ENCODE peak calls at places on chromosomes 16 and 17, in ten cellular contexts. One of them, this sample, is unnamed.

GRCh38 chr17:40352779-40353394 is 11.7 kb downstream of the GJD3 start:
- DNase-seq in keratinocyte: no peak
- DNase-seq in GM23338: no peak
- DNase-seq in endodermal cell: peak; percentile 63
- DNase-seq in CD4-positive, alpha-beta T cell: no peak
- DNase-seq in GM12865: no peak
- DNase-seq in tibial nerve: no peak
- DNase-seq in heart right ventricle: no peak
- DNase-seq in body of pancreas: no peak
- DNase-seq in BE2C: no peak
- DNase-seq in this sample: peak; percentile 61

GRCh38 chr17:5513610-5514009 is 27.2 kb downstream of the MIS12 start:
- DNase-seq in BE2C: no peak
- DNase-seq in GM23338: peak; percentile 38
- DNase-seq in CD4-positive, alpha-beta T cell: no peak
- DNase-seq in heart right ventricle: no peak
- DNase-seq in keratinocyte: no peak
- DNase-seq in endodermal cell: peak; percentile 45
- DNase-seq in body of pancreas: no peak
- DNase-seq in GM12865: no peak
- DNase-seq in tibial nerve: no peak
- DNase-seq in this sample: no peak

GRCh38 chr17:2547176-2547575 is 35.5 kb upstream of the METTL16 start:
- DNase-seq in GM12865: no peak
- DNase-seq in heart right ventricle: no peak
- DNase-seq in GM23338: no peak
- DNase-seq in tibial nerve: no peak
- DNase-seq in BE2C: peak; percentile 36
- DNase-seq in keratinocyte: no peak
- DNase-seq in CD4-positive, alpha-beta T cell: no peak
- DNase-seq in endodermal cell: no peak
- DNase-seq in body of pancreas: no peak
- DNase-seq in this sample: no peak

GRCh38 chr17:19248923-19249574 is 11.9 kb downstream of the EPN2 start:
- DNase-seq in GM12865: no peak
- DNase-seq in tibial nerve: no peak
- DNase-seq in keratinocyte: no peak
- DNase-seq in CD4-positive, alpha-beta T cell: no peak
- DNase-seq in BE2C: peak; percentile 27
- DNase-seq in endodermal cell: no peak
- DNase-seq in body of pancreas: peak; percentile 35
- DNase-seq in heart right ventricle: peak; percentile 37
- DNase-seq in GM23338: no peak
- DNase-seq in this sample: no peak

GRCh38 chr16:27242398-27242797 is 26.2 kb downstream of the NSMCE1 start:
- DNase-seq in heart right ventricle: no peak
- DNase-seq in BE2C: no peak
- DNase-seq in GM23338: no peak
- DNase-seq in CD4-positive, alpha-beta T cell: no peak
- DNase-seq in body of pancreas: no peak
- DNase-seq in tibial nerve: no peak
- DNase-seq in GM12865: no peak
- DNase-seq in keratinocyte: no peak
- DNase-seq in endodermal cell: peak; percentile 5
- DNase-seq in this sample: no peak

GRCh38 chr16:12330977-12331376 is 354.4 kb downstream of the SNX29 start:
- DNase-seq in heart right ventricle: peak; percentile 56
- DNase-seq in tibial nerve: no peak
- DNase-seq in body of pancreas: no peak
- DNase-seq in BE2C: no peak
- DNase-seq in GM23338: no peak
- DNase-seq in GM12865: no peak
- DNase-seq in endodermal cell: no peak
- DNase-seq in CD4-positive, alpha-beta T cell: no peak
- DNase-seq in keratinocyte: no peak
- DNase-seq in this sample: no peak

GRCh38 chr16:2365895-2366294 is 25.4 kb upstream of the ABCA3 start:
- DNase-seq in GM12865: no peak
- DNase-seq in GM23338: no peak
- DNase-seq in keratinocyte: no peak
- DNase-seq in body of pancreas: no peak
- DNase-seq in heart right ventricle: no peak
- DNase-seq in tibial nerve: no peak
- DNase-seq in BE2C: no peak
- DNase-seq in CD4-positive, alpha-beta T cell: no peak
- DNase-seq in endodermal cell: no peak
- DNase-seq in this sample: no peak

GRCh38 chr16:27341549-27341948 is 27.8 kb downstream of the IL4R start:
- DNase-seq in keratinocyte: no peak
- DNase-seq in tibial nerve: no peak
- DNase-seq in GM23338: no peak
- DNase-seq in body of pancreas: no peak
- DNase-seq in GM12865: no peak
- DNase-seq in heart right ventricle: no peak
- DNase-seq in BE2C: no peak
- DNase-seq in CD4-positive, alpha-beta T cell: no peak
- DNase-seq in endodermal cell: no peak
- DNase-seq in this sample: no peak

GRCh38 chr17:35101036-35101435 is 18.6 kb downstream of the RAD51D start:
- DNase-seq in GM23338: no peak
- DNase-seq in GM12865: no peak
- DNase-seq in body of pancreas: no peak
- DNase-seq in keratinocyte: no peak
- DNase-seq in BE2C: no peak
- DNase-seq in endodermal cell: no peak
- DNase-seq in heart right ventricle: no peak
- DNase-seq in CD4-positive, alpha-beta T cell: no peak
- DNase-seq in tibial nerve: no peak
- DNase-seq in this sample: no peak

GRCh38 chr16:15996432-15997109 is 47.2 kb downstream of the ABCC1 start:
- DNase-seq in keratinocyte: no peak
- DNase-seq in BE2C: peak; percentile 61
- DNase-seq in endodermal cell: no peak
- DNase-seq in GM23338: no peak
- DNase-seq in CD4-positive, alpha-beta T cell: no peak
- DNase-seq in tibial nerve: peak; percentile 58
- DNase-seq in body of pancreas: peak; percentile 24
- DNase-seq in GM12865: no peak
- DNase-seq in heart right ventricle: peak; percentile 31
- DNase-seq in this sample: no peak

GRCh38 chr16:18788828-18789514 is 1.2 kb downstream of the RPS15A start:
- DNase-seq in heart right ventricle: no peak
- DNase-seq in endodermal cell: no peak
- DNase-seq in body of pancreas: no peak
- DNase-seq in CD4-positive, alpha-beta T cell: no peak
- DNase-seq in GM12865: no peak
- DNase-seq in keratinocyte: no peak
- DNase-seq in GM23338: no peak
- DNase-seq in tibial nerve: no peak
- DNase-seq in BE2C: no peak
- DNase-seq in this sample: no peak

GRCh38 chr17:4769628-4770027 is 2.1 kb upstream of the TM4SF5 start:
- DNase-seq in CD4-positive, alpha-beta T cell: no peak
- DNase-seq in body of pancreas: no peak
- DNase-seq in GM23338: no peak
- DNase-seq in keratinocyte: no peak
- DNase-seq in endodermal cell: no peak
- DNase-seq in heart right ventricle: no peak
- DNase-seq in BE2C: no peak
- DNase-seq in tibial nerve: no peak
- DNase-seq in GM12865: no peak
- DNase-seq in this sample: no peak

GRCh38 chr17:74883241-74883750 is 10.1 kb downstream of the FADS6 start:
- DNase-seq in tibial nerve: no peak
- DNase-seq in GM23338: peak; percentile 46
- DNase-seq in GM12865: no peak
- DNase-seq in endodermal cell: peak; percentile 60
- DNase-seq in body of pancreas: no peak
- DNase-seq in heart right ventricle: no peak
- DNase-seq in BE2C: no peak
- DNase-seq in CD4-positive, alpha-beta T cell: no peak
- DNase-seq in keratinocyte: no peak
- DNase-seq in this sample: no peak

GRCh38 chr17:63436523-63437110 is 9.5 kb downstream of the CYB561 start:
- DNase-seq in BE2C: peak; percentile 96
- DNase-seq in CD4-positive, alpha-beta T cell: no peak
- DNase-seq in endodermal cell: peak; percentile 83
- DNase-seq in keratinocyte: no peak
- DNase-seq in heart right ventricle: no peak
- DNase-seq in tibial nerve: no peak
- DNase-seq in body of pancreas: peak; percentile 88
- DNase-seq in GM12865: no peak
- DNase-seq in GM23338: peak; percentile 63
- DNase-seq in this sample: no peak
- TF ChIP-seq CTCF in BE2C: peak; percentile 84
- TF ChIP-seq CTCF in CD4-positive, alpha-beta T cell: no peak
- TF ChIP-seq CTCF in endodermal cell: peak; percentile 52
- TF ChIP-seq CTCF in keratinocyte: peak; percentile 39
- TF ChIP-seq CTCF in heart right ventricle: no peak
- TF ChIP-seq CTCF in tibial nerve: no peak
- TF ChIP-seq CTCF in body of pancreas: peak; percentile 51
- TF ChIP-seq CTCF in GM12865: no peak
- TF ChIP-seq CTCF in GM23338: peak; percentile 77
- TF ChIP-seq CTCF in this sample: no peak

GRCh38 chr16:31357324-31358156 is 2.6 kb downstream of the ITGAX start:
- DNase-seq in tibial nerve: no peak
- DNase-seq in GM23338: no peak
- DNase-seq in CD4-positive, alpha-beta T cell: no peak
- DNase-seq in heart right ventricle: no peak
- DNase-seq in endodermal cell: no peak
- DNase-seq in GM12865: no peak
- DNase-seq in body of pancreas: no peak
- DNase-seq in BE2C: no peak
- DNase-seq in keratinocyte: no peak
- DNase-seq in this sample: peak; percentile 75
- TF ChIP-seq CTCF in tibial nerve: no peak
- TF ChIP-seq CTCF in GM23338: no peak
- TF ChIP-seq CTCF in CD4-positive, alpha-beta T cell: no peak
- TF ChIP-seq CTCF in heart right ventricle: no peak
- TF ChIP-seq CTCF in endodermal cell: no peak
- TF ChIP-seq CTCF in GM12865: no peak
- TF ChIP-seq CTCF in body of pancreas: no peak
- TF ChIP-seq CTCF in BE2C: no peak
- TF ChIP-seq CTCF in keratinocyte: no peak
- TF ChIP-seq CTCF in this sample: no peak

GRCh38 chr17:37530420-37530819 is 40.7 kb downstream of the DUSP14 start:
- DNase-seq in GM12865: no peak
- DNase-seq in tibial nerve: no peak
- DNase-seq in body of pancreas: no peak
- DNase-seq in CD4-positive, alpha-beta T cell: no peak
- DNase-seq in GM23338: no peak
- DNase-seq in endodermal cell: no peak
- DNase-seq in keratinocyte: no peak
- DNase-seq in BE2C: no peak
- DNase-seq in heart right ventricle: no peak
- DNase-seq in this sample: no peak

GRCh38 chr17:37532751-37533150 is 43.1 kb downstream of the DUSP14 start:
- DNase-seq in heart right ventricle: no peak
- DNase-seq in GM23338: no peak
- DNase-seq in endodermal cell: no peak
- DNase-seq in keratinocyte: no peak
- DNase-seq in body of pancreas: no peak
- DNase-seq in tibial nerve: no peak
- DNase-seq in CD4-positive, alpha-beta T cell: no peak
- DNase-seq in GM12865: no peak
- DNase-seq in BE2C: no peak
- DNase-seq in this sample: no peak

GRCh38 chr17:37523715-37524219 is 34.1 kb downstream of the DUSP14 start:
- DNase-seq in keratinocyte: no peak
- DNase-seq in BE2C: no peak
- DNase-seq in GM12865: no peak
- DNase-seq in heart right ventricle: no peak
- DNase-seq in GM23338: no peak
- DNase-seq in endodermal cell: peak; percentile 30
- DNase-seq in tibial nerve: no peak
- DNase-seq in CD4-positive, alpha-beta T cell: no peak
- DNase-seq in body of pancreas: no peak
- DNase-seq in this sample: no peak

GRCh38 chr17:37521821-37522220 is 32.1 kb downstream of the DUSP14 start:
- DNase-seq in GM12865: no peak
- DNase-seq in heart right ventricle: no peak
- DNase-seq in keratinocyte: no peak
- DNase-seq in endodermal cell: no peak
- DNase-seq in body of pancreas: no peak
- DNase-seq in GM23338: no peak
- DNase-seq in tibial nerve: no peak
- DNase-seq in CD4-positive, alpha-beta T cell: no peak
- DNase-seq in BE2C: no peak
- DNase-seq in this sample: no peak

GRCh38 chr17:37527249-37527851 is 37.7 kb downstream of the DUSP14 start:
- DNase-seq in keratinocyte: no peak
- DNase-seq in tibial nerve: no peak
- DNase-seq in endodermal cell: peak; percentile 83
- DNase-seq in GM23338: peak; percentile 92
- DNase-seq in body of pancreas: peak; percentile 30
- DNase-seq in BE2C: peak; percentile 22
- DNase-seq in GM12865: peak; percentile 61
- DNase-seq in CD4-positive, alpha-beta T cell: peak; percentile 5
- DNase-seq in heart right ventricle: no peak
- DNase-seq in this sample: no peak
- TF ChIP-seq CTCF in keratinocyte: peak; percentile 75
- TF ChIP-seq CTCF in tibial nerve: peak; percentile 21
- TF ChIP-seq CTCF in endodermal cell: peak; percentile 91
- TF ChIP-seq CTCF in GM23338: peak; percentile 90
- TF ChIP-seq CTCF in body of pancreas: peak; percentile 64
- TF ChIP-seq CTCF in BE2C: peak; percentile 87
- TF ChIP-seq CTCF in GM12865: peak; percentile 58
- TF ChIP-seq CTCF in CD4-positive, alpha-beta T cell: peak; percentile 65
- TF ChIP-seq CTCF in heart right ventricle: peak; percentile 15
- TF ChIP-seq CTCF in this sample: peak; percentile 23

GRCh38 chr17:80214878-80215210 is 5.3 kb downstream of the SGSH start:
- DNase-seq in keratinocyte: no peak
- DNase-seq in endodermal cell: no peak
- DNase-seq in GM12865: no peak
- DNase-seq in heart right ventricle: no peak
- DNase-seq in CD4-positive, alpha-beta T cell: no peak
- DNase-seq in GM23338: no peak
- DNase-seq in body of pancreas: no peak
- DNase-seq in BE2C: no peak
- DNase-seq in tibial nerve: no peak
- DNase-seq in this sample: no peak
- TF ChIP-seq CTCF in keratinocyte: no peak
- TF ChIP-seq CTCF in endodermal cell: no peak
- TF ChIP-seq CTCF in GM12865: no peak
- TF ChIP-seq CTCF in heart right ventricle: no peak
- TF ChIP-seq CTCF in CD4-positive, alpha-beta T cell: no peak
- TF ChIP-seq CTCF in GM23338: no peak
- TF ChIP-seq CTCF in body of pancreas: no peak
- TF ChIP-seq CTCF in BE2C: no peak
- TF ChIP-seq CTCF in tibial nerve: no peak
- TF ChIP-seq CTCF in this sample: no peak

GRCh38 chr17:58254803-58255202 is 16.4 kb downstream of the LPO start:
- DNase-seq in CD4-positive, alpha-beta T cell: no peak
- DNase-seq in endodermal cell: peak; percentile 92
- DNase-seq in GM12865: no peak
- DNase-seq in heart right ventricle: no peak
- DNase-seq in GM23338: peak; percentile 79
- DNase-seq in keratinocyte: no peak
- DNase-seq in tibial nerve: no peak
- DNase-seq in BE2C: no peak
- DNase-seq in body of pancreas: peak; percentile 20
- DNase-seq in this sample: no peak
- TF ChIP-seq CTCF in CD4-positive, alpha-beta T cell: no peak
- TF ChIP-seq CTCF in endodermal cell: peak; percentile 82
- TF ChIP-seq CTCF in GM12865: no peak
- TF ChIP-seq CTCF in heart right ventricle: no peak
- TF ChIP-seq CTCF in GM23338: peak; percentile 77
- TF ChIP-seq CTCF in keratinocyte: peak; percentile 53
- TF ChIP-seq CTCF in tibial nerve: no peak
- TF ChIP-seq CTCF in BE2C: peak; percentile 19
- TF ChIP-seq CTCF in body of pancreas: no peak
- TF ChIP-seq CTCF in this sample: no peak

This sample was measured in CD14-positive monocyte.